ENCODE peak calls at places on chromosomes 16 and 17, in ten cellular contexts. V, Y, S, A, R, B, T, O, P and N are unnamed samples.

GRCh38 chr17:50684612-50685333 is 22.9 kb downstream of the ANKRD40 start:
- DNase-seq in P (peak; percentile 74), T (peak; percentile 65), Y (peak; percentile 33), B (peak; percentile 39), S (no peak), V (no peak), A (no peak), R (no peak), O (peak; percentile 64), N (no peak)

GRCh38 chr16:2985893-2986355 is 5.7 kb upstream of the PKMYT1 start:
- DNase-seq in V (no peak), S (no peak), O (peak; percentile 68), P (no peak), R (no peak), T (no peak), A (no peak), B (no peak), Y (no peak), N (no peak)

GRCh38 chr16:1337486-1337885 is 4.0 kb downstream of the BAIAP3 start:
- DNase-seq in A (no peak), V (no peak), T (no peak), Y (peak; percentile 76), P (no peak), S (no peak), B (no peak), O (no peak), R (no peak), N (peak; percentile 51)

GRCh38 chr17:18139949-18140348 is 31.4 kb downstream of the MYO15A start:
- DNase-seq in Y (peak; percentile 32), A (peak; percentile 56), R (no peak), B (no peak), T (peak; percentile 22), P (no peak), S (no peak), O (no peak), V (no peak), N (no peak)

GRCh38 chr16:54459509-54460235 is 173.1 kb upstream of the IRX3 start:
- DNase-seq in P (no peak), A (peak; percentile 89), O (no peak), S (no peak), Y (no peak), B (no peak), V (no peak), R (no peak), T (no peak), N (peak; percentile 54)

GRCh38 chr17:76275382-76276068 is 10.4 kb downstream of the UBALD2 start:
- DNase-seq in V (no peak), B (no peak), O (no peak), T (no peak), P (no peak), Y (no peak), A (no peak), S (no peak), R (no peak), N (no peak)

GRCh38 chr17:17054636-17055035 is 12.4 kb downstream of the MPRIP start:
- DNase-seq in V (no peak), B (no peak), R (no peak), A (no peak), S (no peak), T (no peak), Y (no peak), O (peak; percentile 4), P (no peak), N (peak; percentile 4)

GRCh38 chr16:73000020-73000906 is 47.7 kb downstream of the ZFHX3 start:
- DNase-seq in V (no peak), P (peak; percentile 5), B (peak; percentile 57), O (no peak), S (no peak), Y (no peak), R (no peak), T (no peak), A (peak; percentile 34), N (no peak)

GRCh38 chr16:10335681-10336080 is 50.2 kb upstream of the ATF7IP2 start:
- DNase-seq in R (no peak), T (no peak), Y (no peak), B (no peak), A (no peak), V (no peak), S (no peak), P (no peak), O (no peak), N (no peak)

GRCh38 chr16:11165894-11166665 is 89.9 kb downstream of the SOCS1 start:
- DNase-seq in B (no peak), V (no peak), S (no peak), A (no peak), O (no peak), P (no peak), Y (no peak), T (no peak), R (no peak), N (no peak)

DNA sequence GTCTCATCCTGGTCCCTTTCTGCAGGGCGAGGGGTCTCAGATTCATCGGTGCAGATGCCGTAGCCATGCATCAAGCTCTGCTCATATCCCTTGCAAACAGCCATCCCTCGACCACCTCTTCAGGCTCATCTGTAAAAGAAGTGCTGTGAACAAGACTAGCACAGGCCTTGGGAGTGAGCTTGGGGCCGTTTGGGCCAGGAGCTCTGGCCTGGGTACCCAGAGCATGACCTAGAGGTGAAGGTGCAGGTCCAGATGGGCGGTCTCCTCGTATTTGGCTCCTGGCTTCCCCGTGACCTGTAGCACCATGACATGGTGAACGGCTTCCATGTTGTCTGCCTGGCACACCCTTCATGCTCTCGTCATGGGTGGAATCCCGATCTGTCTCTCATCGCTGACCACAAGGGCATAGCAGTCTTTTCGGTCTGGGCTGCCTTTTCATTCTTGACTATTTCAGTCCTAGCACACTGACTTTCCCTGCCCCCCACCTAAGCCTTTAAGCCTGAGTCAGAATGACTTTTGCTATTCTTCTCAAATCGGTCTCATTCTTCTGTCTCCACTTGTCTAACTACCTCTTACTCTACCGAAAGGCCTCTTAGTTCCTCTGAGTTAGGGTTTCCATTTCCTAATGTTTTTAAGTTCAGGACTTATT is 216.0 kb downstream of the FOXL1 start:
- DNase-seq in V (no peak), B (no peak), P (no peak), R (no peak), S (no peak), Y (no peak), O (no peak), T (no peak), A (no peak), N (no peak)
- H3K27me3 ChIP-seq in V (no peaks in the 10 kb centered on the region), B (no peaks in the 10 kb centered on the region), P (no peaks in the 10 kb centered on the region), R (peaks cover 6% of the 10 kb centered on the region), S (no peaks in the 10 kb centered on the region), Y (no peaks in the 10 kb centered on the region), O (peaks cover 73% of the 10 kb centered on the region), T (peaks cover 92% of the 10 kb centered on the region), A (peaks cover 84% of the 10 kb centered on the region), N (no peaks in the 10 kb centered on the region)

DNA sequence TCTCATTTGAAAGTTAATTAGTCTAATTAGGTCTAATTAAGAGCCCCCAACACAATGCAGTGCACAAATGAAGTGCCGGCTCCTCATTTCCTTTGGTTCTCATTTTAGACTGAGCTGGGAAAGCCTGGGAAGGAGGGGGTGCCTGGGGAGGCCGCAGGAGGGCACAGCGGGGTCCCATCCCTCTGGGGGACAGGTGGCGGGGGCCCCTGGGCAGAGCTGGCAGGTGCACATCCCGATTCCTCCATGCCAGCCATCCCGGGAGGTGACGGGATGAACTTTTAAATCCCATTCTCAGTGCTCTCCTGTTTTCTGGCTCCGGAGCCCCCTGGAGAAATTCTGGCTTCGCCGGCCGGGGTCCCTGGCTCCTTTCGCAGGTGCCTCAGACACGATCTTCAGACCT is 90.7 kb downstream of the ENGASE start:
- DNase-seq in P (no peak), A (no peak), O (no peak), R (no peak), V (no peak), S (no peak), Y (no peak), T (no peak), B (no peak), N (no peak)
- H3K27me3 ChIP-seq in P (peaks cover 91% of the 10 kb centered on the region), A (peaks cover 18% of the 10 kb centered on the region), O (peaks cover 96% of the 10 kb centered on the region), R (no peaks in the 10 kb centered on the region), V (no peaks in the 10 kb centered on the region), S (no peaks in the 10 kb centered on the region), Y (no peaks in the 10 kb centered on the region), T (peaks cover 94% of the 10 kb centered on the region), B (no peaks in the 10 kb centered on the region), N (peaks cover 7% of the 10 kb centered on the region)

DNA sequence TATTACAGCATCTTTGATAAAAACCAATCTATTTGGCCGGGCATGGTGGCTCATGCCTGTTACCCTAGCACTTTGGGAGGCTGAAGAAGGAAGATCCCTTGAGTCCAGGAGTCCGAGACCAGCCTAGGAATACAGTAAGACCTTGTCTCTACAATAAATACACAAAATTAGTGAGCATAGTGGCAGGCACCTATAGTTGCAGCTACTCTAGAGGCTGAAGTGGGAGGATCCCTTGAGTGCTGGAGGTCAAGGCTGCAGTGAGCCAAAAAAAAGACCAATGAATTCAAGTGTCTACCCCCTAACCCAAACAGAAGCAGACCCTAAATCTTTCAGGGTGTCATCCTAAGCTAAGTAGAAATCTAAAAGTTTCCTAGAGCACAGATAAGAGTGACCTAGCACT is 7.3 kb upstream of the MEIOC start:
- DNase-seq in V (no peak), A (no peak), S (no peak), R (no peak), O (no peak), P (no peak), Y (no peak), T (no peak), B (no peak), N (no peak)
- H3K27me3 ChIP-seq in V (peaks cover 3% of the 10 kb centered on the region), A (peaks cover 15% of the 10 kb centered on the region), S (no peaks in the 10 kb centered on the region), R (no peaks in the 10 kb centered on the region), O (peaks cover 49% of the 10 kb centered on the region), P (no peaks in the 10 kb centered on the region), Y (peaks cover 29% of the 10 kb centered on the region), T (no peaks in the 10 kb centered on the region), B (no peaks in the 10 kb centered on the region), N (no peaks in the 10 kb centered on the region)

GRCh38 chr16:86778108-86778745 is 199.9 kb downstream of the FOXL1 start:
- DNase-seq in R (no peak), T (no peak), B (no peak), O (no peak), P (no peak), V (no peak), A (no peak), S (no peak), Y (no peak), N (no peak)

GRCh38 chr16:86778978-86779377 is 200.6 kb downstream of the FOXL1 start:
- DNase-seq in A (no peak), B (no peak), V (no peak), P (no peak), S (no peak), Y (no peak), R (no peak), T (no peak), O (no peak), N (no peak)

GRCh38 chr16:86783626-86784266 is 205.4 kb downstream of the FOXL1 start:
- DNase-seq in R (no peak), A (peak; percentile 71), B (peak; percentile 68), P (peak; percentile 89), Y (no peak), O (peak; percentile 24), S (no peak), T (no peak), V (no peak), N (no peak)

GRCh38 chr16:86784267-86784626 is 205.9 kb downstream of the FOXL1 start:
- DNase-seq in V (no peak), P (peak; percentile 9), O (peak; percentile 7), B (no peak), R (no peak), Y (no peak), A (peak; percentile 61), S (no peak), T (no peak), N (no peak)

DNA sequence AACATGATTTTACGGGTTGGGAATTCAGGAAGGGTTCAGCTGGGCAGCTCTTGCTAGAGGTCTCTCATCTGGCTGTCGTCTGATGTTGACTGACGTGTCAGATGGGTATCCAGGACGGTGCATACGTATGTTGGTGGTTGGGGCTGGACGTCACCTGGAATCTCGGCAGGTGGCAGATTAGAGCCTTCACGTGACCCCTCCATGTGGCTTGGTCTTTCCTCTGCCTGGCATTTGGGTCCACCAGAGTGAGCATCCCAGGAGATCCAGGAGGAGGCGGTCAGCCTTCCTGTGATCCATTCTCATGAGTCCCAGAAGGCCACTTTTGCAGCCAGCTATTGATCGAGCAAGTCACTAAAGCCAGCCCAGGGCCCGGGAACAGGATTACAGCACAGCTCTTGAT is 202.7 kb downstream of the FOXL1 start:
- DNase-seq in R (no peak), V (no peak), P (no peak), A (no peak), O (no peak), S (no peak), B (no peak), Y (no peak), T (no peak), N (no peak)
- H3K27me3 ChIP-seq in R (no peaks in the 10 kb centered on the region), V (no peaks in the 10 kb centered on the region), P (no peaks in the 10 kb centered on the region), A (peaks cover 29% of the 10 kb centered on the region), O (peaks cover 65% of the 10 kb centered on the region), S (no peaks in the 10 kb centered on the region), B (no peaks in the 10 kb centered on the region), Y (no peaks in the 10 kb centered on the region), T (peaks cover 92% of the 10 kb centered on the region), N (no peaks in the 10 kb centered on the region)